ENCODE peak calls at places on chromosome 1, in five cellular contexts. P is pancreas, G is stomach, W is body of pancreas, Q is ovary. Y is an unnamed sample.
A peak's percentile ranks its signal among the peaks of the same experiment; 100 is the strongest.

GRCh38 chr1:92848201-92848600 is 16.4 kb downstream of the RPL5 start:
- DNase-seq in P (no peak), G (peak; percentile 34), W (no peak), Q (no peak), Y (no peak)

GRCh38 chr1:3454811-3455618 is 550 bp downstream of the ARHGEF16 start:
- DNase-seq in P (peak; percentile 49), G (peak; percentile 62), W (peak; percentile 70), Q (no peak), Y (no peak)

GRCh38 chr1:17486242-17486641 is 46.8 kb upstream of the RCC2 start:
- DNase-seq in P (no peak), G (no peak), W (no peak), Q (no peak), Y (no peak)

GRCh38 chr1:41658444-41659158 is 174.1 kb upstream of the EDN2 start:
- DNase-seq in P (no peak), G (no peak), W (no peak), Q (no peak), Y (peak; percentile 56)

GRCh38 chr1:156009404-156009803 is 11.3 kb downstream of the SSR2 start:
- DNase-seq in P (no peak), G (no peak), W (no peak), Q (no peak), Y (no peak)

GRCh38 chr1:243473281-243474210 is 217.7 kb downstream of the SDCCAG8 start:
- DNase-seq in P (no peak), G (no peak), W (no peak), Q (no peak), Y (no peak)

GRCh38 chr1:227792216-227793078 is 23.0 kb upstream of the PRSS38 start:
- DNase-seq in P (no peak), G (no peak), W (no peak), Q (no peak), Y (no peak)

GRCh38 chr1:61271412-61271789 is 189.0 kb downstream of the NFIA start:
- DNase-seq in P (no peak), G (no peak), W (no peak), Q (no peak), Y (no peak)

GRCh38 chr1:53395671-53396215 is 63.5 kb upstream of the DMRTB1 start:
- DNase-seq in P (no peak), G (no peak), W (no peak), Q (no peak), Y (peak; percentile 44)

GRCh38 chr1:23936481-23937176 is 23.0 kb upstream of the PNRC2 start:
- DNase-seq in P (no peak), G (no peak), W (no peak), Q (no peak), Y (no peak)

GRCh38 chr1:16717174-16718108 is 22.9 kb upstream of the RNU1-4 start:
- DNase-seq in P (peak; percentile 50), G (peak; percentile 24), W (peak; percentile 52), Q (no peak), Y (peak; percentile 69)

GRCh38 chr1:76229279-76229977 is 154.9 kb downstream of the ST6GALNAC3 start:
- DNase-seq in P (no peak), G (no peak), W (no peak), Q (no peak), Y (no peak)

GRCh38 chr1:20124451-20125057 is 5.2 kb upstream of the PLA2G2D start:
- DNase-seq in P (no peak), G (no peak), W (no peak), Q (peak; percentile 29), Y (peak; percentile 68)

GRCh38 chr1:25563330-25564215 is 20.2 kb downstream of the LDLRAP1 start:
- DNase-seq in P (no peak), G (no peak), W (no peak), Q (no peak), Y (no peak)

GRCh38 chr1:16521288-16521583 is 7.2 kb upstream of the RNU1-1 start:
- DNase-seq in P (no peak), G (no peak), W (no peak), Q (no peak), Y (no peak)

GRCh38 chr1:202036595-202037387 is 26.4 kb downstream of the ELF3 start:
- DNase-seq in P (no peak), G (no peak), W (peak; percentile 47), Q (no peak), Y (no peak)
- H3K4me1 ChIP-seq in P (peaks cover 23% of the 10 kb centered on the region), G (no peaks in the 10 kb centered on the region), W (peaks cover 65% of the 10 kb centered on the region), Q (peaks cover 2% of the 10 kb centered on the region), Y (no peaks in the 10 kb centered on the region)

GRCh38 chr1:63976006-63976405 is 202.2 kb downstream of the ROR1 start:
- DNase-seq in P (no peak), G (no peak), W (no peak), Q (no peak), Y (no peak)

GRCh38 chr1:63973005-63973419 is 199.2 kb downstream of the ROR1 start:
- DNase-seq in P (no peak), G (no peak), W (no peak), Q (no peak), Y (no peak)

GRCh38 chr1:63980706-63981407 is 207.0 kb downstream of the ROR1 start:
- DNase-seq in P (peak; percentile 82), G (peak; percentile 62), W (peak; percentile 68), Q (no peak), Y (no peak)

GRCh38 chr1:63971557-63971956 is 197.7 kb downstream of the ROR1 start:
- DNase-seq in P (no peak), G (no peak), W (no peak), Q (no peak), Y (no peak)

GRCh38 chr1:63975447-63975846 is 201.6 kb downstream of the ROR1 start:
- DNase-seq in P (no peak), G (no peak), W (no peak), Q (no peak), Y (no peak)
- H3K4me1 ChIP-seq in P (no peaks in the 10 kb centered on the region), G (no peaks in the 10 kb centered on the region), W (peaks cover 37% of the 10 kb centered on the region), Q (no peaks in the 10 kb centered on the region), Y (peaks cover 20% of the 10 kb centered on the region)

GRCh38 chr1:171939730-171940129 is 98.4 kb downstream of the DNM3 start:
- DNase-seq in P (no peak), G (no peak), W (no peak), Q (no peak), Y (no peak)
- H3K4me1 ChIP-seq in P (no peaks in the 10 kb centered on the region), G (no peaks in the 10 kb centered on the region), W (no peaks in the 10 kb centered on the region), Q (no peaks in the 10 kb centered on the region), Y (no peaks in the 10 kb centered on the region)

GRCh38 chr1:13764533-13764932 is 64.5 kb downstream of the PRDM2 start:
- DNase-seq in P (no peak), G (no peak), W (no peak), Q (no peak), Y (no peak)

GRCh38 chr1:13762642-13763041 is 62.7 kb downstream of the PRDM2 start:
- DNase-seq in P (no peak), G (no peak), W (no peak), Q (no peak), Y (no peak)

GRCh38 chr1:13763991-13764390 is 64.0 kb downstream of the PRDM2 start:
- DNase-seq in P (no peak), G (no peak), W (no peak), Q (no peak), Y (no peak)

GRCh38 chr1:13761883-13762282 is 61.9 kb downstream of the PRDM2 start:
- DNase-seq in P (no peak), G (no peak), W (no peak), Q (no peak), Y (no peak)

GRCh38 chr1:13763264-13763663 is 63.3 kb downstream of the PRDM2 start:
- DNase-seq in P (no peak), G (no peak), W (no peak), Q (no peak), Y (no peak)
- H3K4me1 ChIP-seq in P (peaks cover 4% of the 10 kb centered on the region), G (peaks cover 37% of the 10 kb centered on the region), W (peaks cover 52% of the 10 kb centered on the region), Q (peaks cover 18% of the 10 kb centered on the region), Y (peaks cover 64% of the 10 kb centered on the region)

DNA sequence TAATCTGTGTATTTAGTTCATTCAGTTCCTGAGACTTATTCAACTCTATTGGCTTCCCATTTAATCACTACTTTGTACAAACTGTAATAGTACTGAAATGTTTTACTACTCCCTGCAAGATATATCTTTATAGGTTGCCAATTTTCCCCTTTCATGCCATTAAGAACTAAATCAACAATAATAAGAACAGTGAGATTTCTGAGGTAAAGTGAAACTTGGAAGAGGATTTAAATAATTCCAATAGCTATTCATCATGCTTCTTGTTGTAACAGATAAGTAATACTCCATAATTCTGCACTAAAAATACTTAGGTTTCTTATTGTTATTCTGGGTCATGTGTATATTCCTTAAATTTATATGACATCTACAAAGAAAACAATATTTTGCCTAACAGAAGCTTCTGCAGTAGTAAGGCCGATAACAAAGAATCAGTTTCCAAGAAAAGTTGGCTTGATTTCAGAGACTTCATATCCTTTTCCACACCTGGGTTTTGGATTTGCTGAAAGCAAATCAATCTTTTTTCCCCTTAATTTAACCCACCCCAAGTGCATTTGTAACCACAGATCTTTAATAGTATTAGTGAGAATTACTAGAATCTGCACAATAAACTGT is 258.3 kb downstream of the FAF1 start:
- DNase-seq in P (no peak), G (no peak), W (no peak), Q (no peak), Y (no peak)
- H3K4me1 ChIP-seq in P (peaks cover 22% of the 10 kb centered on the region), G (no peaks in the 10 kb centered on the region), W (peaks cover 32% of the 10 kb centered on the region), Q (peaks cover 3% of the 10 kb centered on the region), Y (no peaks in the 10 kb centered on the region)

GRCh38 chr1:221089803-221090202 is 210.6 kb downstream of the HLX start:
- DNase-seq in P (no peak), G (no peak), W (no peak), Q (no peak), Y (no peak)

GRCh38 chr1:221093903-221094865 is 214.9 kb downstream of the HLX start:
- DNase-seq in P (no peak), G (no peak), W (no peak), Q (no peak), Y (no peak)

GRCh38 chr1:221087919-221088318 is 208.7 kb downstream of the HLX start:
- DNase-seq in P (no peak), G (no peak), W (no peak), Q (no peak), Y (no peak)

GRCh38 chr1:221085712-221086111 is 206.5 kb downstream of the HLX start:
- DNase-seq in P (no peak), G (no peak), W (no peak), Q (no peak), Y (no peak)

GRCh38 chr1:221089273-221089672 is 210.0 kb downstream of the HLX start:
- DNase-seq in P (no peak), G (no peak), W (no peak), Q (no peak), Y (no peak)
- H3K4me1 ChIP-seq in P (no peaks in the 10 kb centered on the region), G (no peaks in the 10 kb centered on the region), W (peaks cover 4% of the 10 kb centered on the region), Q (no peaks in the 10 kb centered on the region), Y (peaks cover 10% of the 10 kb centered on the region)

GRCh38 chr1:47621977-47622376 is 184.1 kb downstream of the FOXD2 start:
- DNase-seq in P (no peak), G (peak; percentile 1), W (no peak), Q (no peak), Y (no peak)
- H3K4me1 ChIP-seq in P (no peaks in the 10 kb centered on the region), G (no peaks in the 10 kb centered on the region), W (no peaks in the 10 kb centered on the region), Q (no peaks in the 10 kb centered on the region), Y (no peaks in the 10 kb centered on the region)

DNA sequence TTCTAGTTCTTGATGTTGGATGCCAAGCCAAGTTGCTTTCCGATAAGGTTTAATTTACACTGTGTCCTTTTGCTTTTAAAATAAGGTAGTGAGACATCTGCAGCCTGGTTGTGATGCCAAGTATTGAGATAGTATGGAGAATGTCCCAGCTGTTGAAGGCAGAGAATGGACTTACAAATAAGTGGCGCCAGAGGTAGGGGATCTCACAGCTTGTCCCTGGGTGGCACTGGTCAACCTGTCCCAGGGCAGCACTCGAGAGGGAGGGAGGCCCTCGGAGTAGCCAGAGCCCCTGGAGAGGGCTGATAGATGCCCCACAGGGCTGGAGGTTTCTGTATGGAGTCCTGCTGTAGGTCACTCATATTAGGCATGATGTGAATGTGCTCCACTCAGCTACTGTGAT is 98.5 kb downstream of the GALNT2 start:
- DNase-seq in P (peak; percentile 35), G (no peak), W (peak; percentile 74), Q (no peak), Y (no peak)
- H3K4me1 ChIP-seq in P (no peaks in the 10 kb centered on the region), G (peaks cover 5% of the 10 kb centered on the region), W (peaks cover 71% of the 10 kb centered on the region), Q (peaks cover 15% of the 10 kb centered on the region), Y (peaks cover 11% of the 10 kb centered on the region)

Y was measured in sigmoid colon.